ENCODE peak calls at places on chromosomes 3 and 15, in eight cellular contexts. E, D, P, Q, C, T, V and Y are unnamed samples.

GRCh38 chr3:133799794-133800585 is 5.6 kb upstream of the SRPRB start:
- DNase-seq in V (no peak), C (no peak), E (no peak), P (no peak), D (no peak), T (no peak), Q (no peak), Y (no peak)

GRCh38 chr3:169104972-169105371 is 558.5 kb downstream of the MECOM start:
- DNase-seq in D (no peak), P (no peak), T (no peak), Q (no peak), C (no peak), V (no peak), E (no peak), Y (no peak)

GRCh38 chr3:120093119-120093922 is 926 bp downstream of the GSK3B start:
- DNase-seq in D (peak; percentile 73), T (peak; percentile 21), V (peak; percentile 44), E (peak; percentile 75), P (no peak), Q (peak; percentile 41), C (peak; percentile 54), Y (no peak)

GRCh38 chr15:64770626-64771025 is 4.8 kb downstream of the RBPMS2 start:
- DNase-seq in T (no peak), V (no peak), P (no peak), Q (no peak), D (no peak), C (no peak), E (no peak), Y (no peak)

GRCh38 chr3:181210275-181210674 is 220.7 kb upstream of the DNAJC19 start:
- DNase-seq in V (no peak), Q (peak; percentile 43), D (peak; percentile 59), C (peak; percentile 11), E (no peak), T (no peak), P (no peak), Y (no peak)

GRCh38 chr3:8593022-8593817 is 51.4 kb downstream of the SSUH2 start:
- DNase-seq in V (no peak), T (no peak), E (no peak), P (no peak), Q (peak; percentile 61), C (no peak), D (no peak), Y (no peak)

GRCh38 chr15:71443538-71443937 is 328.3 kb downstream of the THSD4 start:
- DNase-seq in V (peak; percentile 57), P (no peak), C (no peak), D (peak; percentile 91), E (peak; percentile 16), T (peak; percentile 16), Q (peak; percentile 62), Y (peak; percentile 47)

GRCh38 chr15:98677345-98678059 is 29.2 kb downstream of the IGF1R start:
- DNase-seq in C (no peak), P (no peak), D (no peak), Q (no peak), V (no peak), E (no peak), T (no peak), Y (no peak)

GRCh38 chr3:107699682-107700081 is 176.9 kb downstream of the BBX start:
- DNase-seq in D (no peak), E (no peak), V (no peak), Q (no peak), C (no peak), P (no peak), T (no peak), Y (no peak)

GRCh38 chr3:132659370-132660055 is at the start of gene ACAD11:
- DNase-seq in C (peak; percentile 77), V (peak; percentile 64), T (peak; percentile 3), P (peak; percentile 89), E (peak; percentile 37), Q (peak; percentile 83), D (peak; percentile 78), Y (peak; percentile 63)